ENCODE peak calls at places on chromosomes 1 and 21, in seven cellular contexts. K, O, Y, C, B, H and U are unnamed samples.

GRCh38 chr1:77316966-77317365 is 35.1 kb downstream of the AK5 start:
- DNase-seq in Y (no peak), O (no peak), K (no peak), C (no peak), B (no peak), H (no peak), U (no peak)

GRCh38 chr1:162117039-162117816 is 47.7 kb downstream of the NOS1AP start:
- DNase-seq in C (no peak), H (no peak), Y (no peak), K (no peak), B (no peak), O (no peak), U (no peak)

GRCh38 chr1:46724991-46725735 is 6.2 kb upstream of the EFCAB14 start:
- DNase-seq in K (peak), B (peak), O (peak), H (peak), C (no peak), Y (peak), U (peak)

GRCh38 chr1:101236546-101237228 is at the start of gene S1PR1:
- DNase-seq in O (peak), C (peak), H (no peak), Y (peak), B (no peak), K (peak), U (peak)

GRCh38 chr1:184974086-184974836 is at the start of gene NIBAN1:
- DNase-seq in K (peak), H (peak), O (peak), Y (peak), B (peak), C (peak), U (peak)

GRCh38 chr1:37704966-37705365 is 12.7 kb downstream of the CDCA8 start:
- DNase-seq in C (no peak), H (no peak), Y (no peak), K (no peak), B (no peak), O (no peak), U (no peak)

GRCh38 chr1:59997479-59997878 is 70.9 kb upstream of the CYP2J2 start:
- DNase-seq in Y (no peak), C (no peak), H (no peak), O (no peak), K (no peak), B (no peak), U (no peak)

GRCh38 chr1:77857557-77857956 is 30.9 kb upstream of the NEXN start:
- DNase-seq in C (no peak), Y (no peak), H (no peak), B (no peak), K (no peak), O (no peak), U (no peak)

GRCh38 chr1:91809267-91809666 is 76.7 kb downstream of the TGFBR3 start:
- DNase-seq in C (no peak), H (no peak), O (no peak), B (no peak), Y (no peak), K (no peak), U (no peak)

GRCh38 chr1:83910461-83910860 is 88.5 kb downstream of the TTLL7 start:
- DNase-seq in B (no peak), Y (no peak), C (no peak), H (no peak), K (no peak), O (no peak), U (peak)

GRCh38 chr1:63593303-63593886 is at the start of gene PGM1:
- DNase-seq in K (peak), B (peak), Y (peak), C (peak), O (peak), H (peak), U (peak)

GRCh38 chr1:168227620-168228019 is 1.8 kb downstream of the SFT2D2 start:
- DNase-seq in K (peak), Y (no peak), O (no peak), C (no peak), H (no peak), B (no peak), U (peak)

GRCh38 chr21:24259241-24259640 is 1348.0 kb downstream of the MRPL39 start:
- DNase-seq in K (peak), H (no peak), B (no peak), C (no peak), O (no peak), Y (no peak), U (peak)

GRCh38 chr1:234396871-234397270 is 23.6 kb downstream of the COA6 start:
- DNase-seq in K (no peak), Y (no peak), C (no peak), H (no peak), O (no peak), B (no peak), U (no peak)

GRCh38 chr1:245197121-245197520 is 42.3 kb downstream of the KIF26B start:
- DNase-seq in B (no peak), H (no peak), Y (no peak), K (no peak), C (no peak), O (no peak), U (no peak)

GRCh38 chr1:21244986-21245687 is 45.1 kb downstream of the ECE1 start:
- DNase-seq in O (no peak), H (no peak), K (no peak), C (no peak), B (no peak), Y (no peak), U (no peak)

GRCh38 chr21:17436626-17437111 is 76.2 kb upstream of the CXADR start:
- DNase-seq in B (no peak), C (no peak), K (no peak), O (no peak), H (no peak), Y (no peak), U (no peak)

GRCh38 chr21:45256021-45256911 is 31.4 kb downstream of the POFUT2 start:
- DNase-seq in H (no peak), C (no peak), K (no peak), O (no peak), B (no peak), Y (no peak), U (no peak)

GRCh38 chr1:111989531-111990025 is at the start of gene KCND3:
- DNase-seq in C (peak), K (no peak), O (no peak), Y (peak), B (peak), H (no peak), U (no peak)

GRCh38 chr1:21280482-21280881 is 9.8 kb downstream of the ECE1 start:
- DNase-seq in Y (no peak), B (no peak), K (no peak), O (no peak), H (no peak), C (no peak), U (no peak)

GRCh38 chr1:230277201-230277771 is 148.8 kb downstream of the PGBD5 start:
- DNase-seq in B (no peak), K (no peak), H (no peak), O (no peak), Y (no peak), C (no peak), U (no peak)

GRCh38 chr1:99613716-99614115 is 32.2 kb upstream of the PALMD start:
- DNase-seq in K (no peak), B (no peak), H (no peak), Y (no peak), O (no peak), C (no peak), U (no peak)

GRCh38 chr1:25912076-25912831 is 6.0 kb upstream of the STMN1 start:
- DNase-seq in K (peak), B (no peak), H (no peak), O (no peak), C (no peak), Y (no peak), U (no peak)

GRCh38 chr1:1217621-1218523 is 3.9 kb upstream of the TNFRSF4 start:
- DNase-seq in K (peak), C (no peak), B (no peak), O (no peak), H (peak), Y (no peak), U (peak)

GRCh38 chr1:119738100-119738720 is 26.5 kb downstream of the PHGDH start:
- DNase-seq in H (no peak), K (no peak), C (no peak), Y (no peak), O (no peak), B (no peak), U (no peak)

GRCh38 chr21:15732290-15732995 is 2.7 kb downstream of the USP25 start:
- DNase-seq in Y (no peak), O (no peak), K (peak), B (no peak), C (peak), H (no peak), U (peak)

GRCh38 chr1:224632921-224633321 is 16.8 kb downstream of the CNIH3 start:
- DNase-seq in K (peak), B (no peak), C (no peak), Y (no peak), H (no peak), O (no peak), U (peak)

GRCh38 chr1:55081905-55082296 is 42.6 kb downstream of the PCSK9 start:
- DNase-seq in Y (no peak), O (no peak), K (no peak), H (no peak), C (no peak), B (no peak), U (no peak)

GRCh38 chr21:42262826-42263225 is 43.9 kb downstream of the ABCG1 start:
- DNase-seq in C (no peak), H (peak), B (peak), Y (no peak), K (peak), O (peak), U (peak)

GRCh38 chr1:53141487-53142055 is 867 bp downstream of the SLC1A7 start:
- DNase-seq in Y (no peak), H (no peak), K (no peak), O (no peak), C (no peak), B (no peak), U (no peak)

GRCh38 chr1:109786531-109787021 is 22.9 kb upstream of the EPS8L3 start:
- DNase-seq in Y (no peak), H (peak), C (no peak), K (peak), B (peak), O (no peak), U (peak)

GRCh38 chr21:15051652-15052554 is 12.9 kb downstream of the NRIP1 start:
- DNase-seq in O (no peak), K (peak), B (no peak), Y (no peak), H (no peak), C (no peak), U (peak)

GRCh38 chr1:54978528-54979326 is 1.7 kb upstream of the TMEM61 start:
- DNase-seq in B (no peak), C (no peak), O (no peak), H (no peak), K (no peak), Y (no peak), U (no peak)

GRCh38 chr1:208129057-208129456 is 115.1 kb downstream of the PLXNA2 start:
- DNase-seq in Y (no peak), H (no peak), B (no peak), K (no peak), O (no peak), C (no peak), U (no peak)

GRCh38 chr1:70627910-70628309 is 216.8 kb downstream of the CTH start:
- DNase-seq in H (no peak), C (no peak), K (no peak), O (no peak), Y (no peak), B (no peak), U (peak)

GRCh38 chr1:108007531-108007930 is 42.6 kb upstream of the VAV3 start:
- DNase-seq in H (no peak), Y (no peak), B (no peak), O (no peak), C (no peak), K (peak), U (no peak)

GRCh38 chr1:15963363-15963967 is 12.4 kb downstream of the ZBTB17 start:
- DNase-seq in O (no peak), K (no peak), Y (no peak), B (no peak), H (no peak), C (no peak), U (no peak)
- TF ChIP-seq CTCF in O (no peak), K (no peak), Y (no peak), B (no peak), H (no peak), C (no peak), U (no peak)

DNA sequence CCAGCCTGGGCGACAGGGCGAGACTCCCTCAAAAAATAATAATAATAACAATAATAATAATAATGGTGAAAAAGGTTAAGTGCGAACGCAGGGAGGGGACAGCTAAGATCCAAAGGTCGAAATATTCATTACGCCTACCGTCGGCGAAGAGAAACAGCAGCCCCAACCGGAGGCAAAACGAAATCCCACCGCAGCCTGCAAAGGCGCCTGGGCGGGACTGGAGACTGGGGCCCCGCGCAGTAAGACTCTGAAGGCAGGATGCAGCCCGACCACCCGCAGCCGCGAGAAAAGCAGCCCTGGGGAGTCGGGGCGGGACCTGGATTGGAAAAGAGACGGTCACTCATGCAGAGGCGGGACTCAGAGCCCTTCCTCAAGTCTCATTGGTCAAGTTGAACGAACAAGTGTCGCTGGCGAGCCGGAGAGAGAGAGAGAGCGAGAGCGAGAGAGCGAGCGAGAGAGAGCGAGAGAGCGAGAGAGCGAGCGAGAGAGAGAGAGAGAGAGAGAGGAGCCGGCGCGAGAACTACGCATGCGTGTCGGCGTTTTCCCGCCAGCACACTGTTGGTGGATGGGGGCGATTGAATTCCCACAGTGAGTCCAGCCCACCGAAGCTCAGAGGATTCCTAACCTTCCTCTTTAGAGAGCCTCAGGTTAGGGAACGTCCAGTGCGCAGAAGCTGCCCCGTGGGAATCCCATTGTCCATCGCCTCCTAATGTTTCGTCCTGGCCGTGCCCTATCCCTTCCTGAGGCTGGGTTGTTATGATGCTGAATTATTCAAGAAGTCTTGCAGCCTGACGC is 10.7 kb downstream of the ENTREP3 start:
- DNase-seq in O (peak), B (peak), H (peak), K (peak), Y (peak), C (peak), U (peak)
- TF ChIP-seq CTCF in O (peak), B (no peak), H (no peak), K (peak), Y (peak), C (peak), U (peak)

GRCh38 chr1:201622353-201622752 is 83.4 kb downstream of the NAV1 start:
- DNase-seq in H (no peak), K (no peak), C (no peak), O (no peak), B (no peak), Y (no peak), U (no peak)

GRCh38 chr1:201626629-201627275 is 87.8 kb downstream of the NAV1 start:
- DNase-seq in H (no peak), Y (no peak), K (no peak), B (no peak), C (no peak), O (no peak), U (no peak)

GRCh38 chr1:201625711-201626300 is 86.9 kb downstream of the NAV1 start:
- DNase-seq in K (no peak), Y (no peak), H (no peak), O (no peak), C (no peak), B (no peak), U (no peak)

GRCh38 chr1:201622824-201623223 is 83.9 kb downstream of the NAV1 start:
- DNase-seq in K (no peak), B (no peak), O (no peak), H (no peak), Y (no peak), C (no peak), U (no peak)

GRCh38 chr1:201624741-201625646 is 86.1 kb downstream of the NAV1 start:
- DNase-seq in O (no peak), Y (no peak), H (no peak), C (no peak), K (peak), B (no peak), U (peak)
- TF ChIP-seq CTCF in O (no peak), Y (no peak), H (no peak), C (no peak), K (no peak), B (no peak), U (no peak)

GRCh38 chr1:15803380-15803779 is 4.1 kb downstream of the UQCRHL start:
- DNase-seq in H (no peak), Y (peak), K (peak), C (no peak), O (no peak), B (no peak), U (peak)
- TF ChIP-seq CTCF in H (peak), Y (peak), K (peak), C (peak), O (peak), B (peak), U (peak)

DNA sequence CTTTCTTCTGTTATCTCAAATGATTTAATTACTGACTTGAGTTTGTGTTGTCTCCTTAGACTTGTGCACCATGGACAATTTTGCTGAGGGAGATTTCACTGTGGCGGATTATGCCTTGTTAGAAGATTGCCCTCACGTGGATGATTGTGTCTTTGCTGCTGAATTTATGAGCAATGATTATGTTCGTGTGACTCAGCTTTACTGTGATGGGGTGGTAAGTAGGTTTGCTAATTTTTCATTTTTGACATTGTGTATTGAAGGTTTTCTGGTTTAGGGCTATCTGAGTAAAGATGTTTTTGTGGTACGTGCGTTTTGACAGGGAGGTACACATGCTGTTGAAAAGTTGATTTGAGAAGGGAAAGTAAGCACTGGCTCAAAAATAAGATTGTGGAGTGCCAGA is 14.1 kb downstream of the TTC3 start:
- DNase-seq in C (no peak), H (no peak), K (peak), Y (no peak), B (peak), O (no peak), U (peak)
- TF ChIP-seq CTCF in C (no peak), H (peak), K (peak), Y (no peak), B (no peak), O (peak), U (peak)

GRCh38 chr1:7120863-7121621 is 335.8 kb downstream of the CAMTA1 start:
- DNase-seq in C (no peak), H (no peak), B (no peak), K (no peak), O (no peak), Y (no peak), U (no peak)

GRCh38 chr1:7113822-7114221 is 328.6 kb downstream of the CAMTA1 start:
- DNase-seq in H (no peak), K (no peak), C (no peak), Y (no peak), B (no peak), O (no peak), U (no peak)

GRCh38 chr1:7116001-7116400 is 330.7 kb downstream of the CAMTA1 start:
- DNase-seq in K (no peak), B (no peak), H (no peak), Y (no peak), C (no peak), O (no peak), U (no peak)

GRCh38 chr1:7117599-7118281 is 332.5 kb downstream of the CAMTA1 start:
- DNase-seq in H (peak), K (no peak), Y (peak), C (no peak), O (no peak), B (peak), U (peak)

DNA sequence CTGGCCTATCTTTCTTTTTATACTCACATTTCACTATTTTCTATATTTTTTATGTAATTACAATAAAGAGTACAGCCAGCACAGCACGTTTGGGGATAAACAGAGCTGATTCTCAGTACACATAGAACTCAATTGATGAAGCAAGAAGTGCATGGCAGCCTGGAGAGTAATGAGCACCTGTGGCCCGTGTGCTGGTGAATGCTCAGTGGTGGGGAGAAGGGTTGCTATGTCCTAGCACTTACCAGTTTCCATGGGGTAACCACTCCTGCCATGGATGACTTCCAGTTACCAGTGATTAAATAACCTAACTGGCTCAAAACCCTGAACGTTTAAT is 332.0 kb downstream of the CAMTA1 start:
- DNase-seq in C (no peak), K (no peak), H (no peak), O (no peak), Y (no peak), B (no peak), U (no peak)
- TF ChIP-seq CTCF in C (no peak), K (no peak), H (no peak), O (no peak), Y (peak), B (no peak), U (no peak)

GRCh38 chr1:115463347-115463746 is 125.3 kb upstream of the NGF start:
- DNase-seq in Y (no peak), K (peak), B (peak), H (no peak), O (peak), C (no peak), U (peak)

GRCh38 chr1:115458426-115459114 is 120.5 kb upstream of the NGF start:
- DNase-seq in Y (no peak), K (peak), H (no peak), O (no peak), B (no peak), C (no peak), U (no peak)

GRCh38 chr1:115462677-115463076 is 124.6 kb upstream of the NGF start:
- DNase-seq in K (no peak), H (no peak), C (no peak), Y (no peak), O (no peak), B (no peak), U (no peak)

GRCh38 chr1:115459161-115459560 is 121.1 kb upstream of the NGF start:
- DNase-seq in C (no peak), H (no peak), Y (no peak), K (no peak), B (no peak), O (no peak), U (no peak)

GRCh38 chr1:115461526-115461925 is 123.5 kb upstream of the NGF start:
- DNase-seq in K (no peak), B (no peak), C (no peak), Y (no peak), O (no peak), H (peak), U (no peak)
- TF ChIP-seq CTCF in K (peak), B (no peak), C (no peak), Y (no peak), O (no peak), H (no peak), U (no peak)

GRCh38 chr21:26366781-26367180 is 196.2 kb upstream of the APP start:
- DNase-seq in H (no peak), B (no peak), O (no peak), C (no peak), K (peak), Y (no peak), U (no peak)
- TF ChIP-seq CTCF in H (no peak), B (no peak), O (no peak), C (no peak), K (no peak), Y (no peak), U (no peak)